ENCODE peak calls at places on chromosomes 12 and 14, in nine cellular contexts. P, O, G, R, J, T, S, Q and C are unnamed samples.

GRCh38 chr12:33676866-33677265 is 237.2 kb upstream of the SYT10 start:
- DNase-seq in Q (no peak), G (no peak), R (no peak), T (no peak), P (no peak), S (no peak), J (no peak), O (no peak), C (no peak)

GRCh38 chr12:94418517-94418916 is 41.1 kb downstream of the CEP83 start:
- DNase-seq in O (no peak), Q (no peak), G (no peak), S (no peak), T (no peak), P (no peak), R (no peak), J (no peak), C (no peak)

GRCh38 chr14:80940146-80940545 is 1.4 kb downstream of the CEP128 start:
- DNase-seq in P (no peak), G (no peak), O (peak), T (no peak), R (no peak), Q (no peak), J (no peak), S (no peak), C (no peak)

GRCh38 chr14:102527255-102528232 is 18.0 kb upstream of the ANKRD9 start:
- DNase-seq in J (no peak), Q (no peak), S (peak), R (no peak), O (no peak), G (no peak), T (no peak), P (no peak), C (no peak)

GRCh38 chr14:46197856-46198255 is 453.7 kb downstream of the RPL10L start:
- DNase-seq in S (no peak), P (no peak), J (no peak), R (no peak), G (no peak), T (no peak), O (no peak), Q (no peak), C (no peak)

GRCh38 chr12:113467154-113467513 is 4.5 kb downstream of the LHX5 start:
- DNase-seq in O (no peak), G (no peak), S (no peak), T (no peak), J (no peak), Q (no peak), R (peak), P (no peak), C (no peak)

GRCh38 chr14:70398706-70399431 is 18.0 kb downstream of the SYNJ2BP start:
- DNase-seq in S (no peak), J (no peak), R (no peak), P (no peak), O (no peak), G (no peak), T (no peak), Q (peak), C (no peak)

GRCh38 chr12:103855896-103856657 is 15.0 kb upstream of the NT5DC3 start:
- DNase-seq in G (no peak), Q (no peak), S (no peak), O (no peak), R (no peak), P (no peak), T (no peak), J (no peak), C (no peak)

GRCh38 chr12:124913474-124914391 is 717 bp downstream of the UBC start:
- DNase-seq in O (peak), R (no peak), G (peak), P (no peak), Q (peak), J (peak), S (peak), T (peak), C (peak)

GRCh38 chr12:125193798-125194562 is 128.7 kb downstream of the AACS start:
- DNase-seq in J (no peak), R (peak), T (no peak), S (peak), Q (no peak), G (no peak), P (no peak), O (no peak), C (no peak)

GRCh38 chr12:40105265-40105514 is 691 bp downstream of the SLC2A13 start:
- DNase-seq in P (no peak), S (no peak), R (no peak), G (no peak), Q (no peak), T (no peak), O (no peak), J (no peak), C (peak)

GRCh38 chr14:33776871-33777270 is 174.0 kb downstream of the EGLN3 start:
- DNase-seq in P (no peak), G (no peak), Q (no peak), O (no peak), R (no peak), S (no peak), T (no peak), J (no peak), C (no peak)

GRCh38 chr12:76391461-76391860 is 43.2 kb upstream of the BBS10 start:
- DNase-seq in G (no peak), Q (no peak), R (no peak), J (no peak), S (no peak), P (no peak), T (no peak), O (no peak), C (no peak)

GRCh38 chr12:103268831-103269514 is 226.8 kb downstream of the C12orf42 start:
- DNase-seq in Q (no peak), J (no peak), T (no peak), G (no peak), R (peak), S (no peak), O (peak), P (peak), C (no peak)

GRCh38 chr12:104138747-104139186 is 757 bp upstream of the NFYB start:
- DNase-seq in Q (peak), R (no peak), O (peak), J (no peak), S (no peak), P (no peak), G (no peak), T (no peak), C (no peak)

GRCh38 chr12:18570543-18570942 is 167.3 kb downstream of the PLCZ1 start:
- DNase-seq in R (no peak), J (no peak), P (no peak), Q (no peak), O (no peak), T (no peak), S (no peak), G (no peak), C (no peak)